ENCODE peak calls at places on chromosomes 3 and 15, in six cellular contexts. B is lung, X is epithelial cell of prostate, L is AG08395, O is small intestine, S is COR-L47. V is an unnamed sample.
A peak's percentile ranks its signal among the peaks of the same experiment; 100 is the strongest.

GRCh38 chr3:18428036-18428435 is 2.9 kb upstream of the SATB1 start:
- DNase-seq in S (no peak), B (no peak), L (no peak), O (no peak), X (no peak), V (no peak)

GRCh38 chr3:105747621-105748165 is 121.1 kb downstream of the CBLB start:
- DNase-seq in X (no peak), S (no peak), B (no peak), L (no peak), O (no peak), V (no peak)

GRCh38 chr3:66609660-66610547 is 109.1 kb upstream of the LRIG1 start:
- DNase-seq in B (no peak), S (peak; percentile 86), O (peak; percentile 50), L (no peak), X (no peak), V (peak; percentile 87)

GRCh38 chr3:133754973-133755828 is 9.0 kb downstream of the TF start:
- DNase-seq in L (no peak), B (no peak), O (no peak), S (no peak), X (no peak), V (no peak)

GRCh38 chr3:195873281-195873887 is 35.0 kb downstream of the TNK2 start:
- DNase-seq in X (no peak), O (no peak), S (no peak), B (no peak), L (no peak), V (no peak)

GRCh38 chr15:52678468-52679231 is 538 bp downstream of the ATOSA start:
- DNase-seq in B (peak; percentile 67), O (peak; percentile 59), L (peak; percentile 46), S (peak; percentile 44), X (no peak), V (peak; percentile 14)

GRCh38 chr3:63364909-63365308 is 86.8 kb downstream of the SYNPR start:
- DNase-seq in X (no peak), O (peak; percentile 14), L (no peak), S (peak; percentile 17), B (no peak), V (no peak)

GRCh38 chr15:85000189-85000864 is 18.7 kb downstream of the PDE8A start:
- DNase-seq in O (no peak), X (no peak), B (no peak), L (peak; percentile 28), S (no peak), V (no peak)

GRCh38 chr3:8482960-8483665 is 18.5 kb upstream of the LMCD1 start:
- DNase-seq in O (no peak), B (peak; percentile 67), L (peak; percentile 98), X (peak; percentile 64), S (no peak), V (peak; percentile 97)

GRCh38 chr3:126121632-126122031 is 37.7 kb upstream of the SLC41A3 start:
- DNase-seq in L (no peak), O (no peak), B (no peak), S (no peak), X (no peak), V (no peak)

GRCh38 chr15:60961541-60961940 is 267.6 kb downstream of the RORA start:
- DNase-seq in L (no peak), X (no peak), S (no peak), B (no peak), O (no peak), V (no peak)

GRCh38 chr3:192022412-192022811 is 561.4 kb downstream of the PYDC2 start:
- DNase-seq in B (no peak), X (peak; percentile 43), O (no peak), L (no peak), S (no peak), V (peak; percentile 17)

GRCh38 chr3:197308591-197308990 is 10.2 kb upstream of the DLG1 start:
- DNase-seq in B (no peak), X (no peak), S (no peak), L (peak; percentile 42), O (no peak), V (no peak)

GRCh38 chr3:143226678-143227291 is 107.2 kb downstream of the CHST2 start:
- DNase-seq in S (peak; percentile 74), X (no peak), L (no peak), B (no peak), O (peak; percentile 21), V (no peak)

GRCh38 chr3:97485206-97485605 is 279.4 kb upstream of the ARL6 start:
- DNase-seq in X (no peak), S (no peak), O (no peak), B (no peak), L (no peak), V (no peak)

GRCh38 chr15:89023311-89023961 is 64.8 kb upstream of the ABHD2 start:
- DNase-seq in S (no peak), O (no peak), B (no peak), L (peak; percentile 32), X (no peak), V (no peak)

GRCh38 chr3:43046583-43046982 is 59.3 kb downstream of the POMGNT2 start:
- DNase-seq in B (peak; percentile 6), O (no peak), S (no peak), L (no peak), X (no peak), V (no peak)

GRCh38 chr15:63501256-63502089 is 2.9 kb upstream of the USP3 start:
- DNase-seq in X (peak; percentile 43), S (no peak), L (peak; percentile 87), B (peak; percentile 75), O (peak; percentile 66), V (no peak)

GRCh38 chr15:64599226-64599625 is 138.8 kb downstream of the ZNF609 start:
- DNase-seq in O (no peak), S (no peak), L (no peak), X (no peak), B (no peak), V (no peak)

GRCh38 chr3:104584702-104585101 is 782.0 kb upstream of the ALCAM start:
- DNase-seq in X (no peak), L (no peak), O (no peak), B (no peak), S (no peak), V (no peak)

V was measured in HS-27A.